ENCODE peak calls at places on chromosomes 3 and 15, in ten cellular contexts. U, N, F, O, I, Y, X, C, T and D are unnamed samples.

GRCh38 chr3:127064391-127065137 is 81.6 kb downstream of the PLXNA1 start:
- DNase-seq in F (no peak), Y (peak; percentile 8), C (peak; percentile 42), N (no peak), O (no peak), I (no peak), T (no peak), X (no peak), U (no peak), D (no peak)

GRCh38 chr15:92625297-92625980 is 30.1 kb downstream of the FAM174B start:
- DNase-seq in T (no peak), I (no peak), X (no peak), F (no peak), U (peak; percentile 56), C (no peak), N (no peak), Y (peak; percentile 28), O (no peak), D (no peak)

GRCh38 chr3:43401171-43401570 is 114.8 kb downstream of the SNRK start:
- DNase-seq in C (no peak), T (no peak), U (no peak), Y (no peak), N (no peak), O (no peak), I (no peak), X (no peak), F (no peak), D (no peak)

GRCh38 chr3:102673271-102674115 is 238.7 kb downstream of the ZPLD1 start:
- DNase-seq in C (peak; percentile 68), Y (peak; percentile 2), T (peak; percentile 50), F (peak; percentile 70), N (peak; percentile 62), X (no peak), O (peak; percentile 35), U (peak; percentile 56), I (peak; percentile 82), D (no peak)

GRCh38 chr3:189655617-189656016 is 24.4 kb downstream of the TP63 start:
- DNase-seq in X (no peak), T (no peak), U (peak; percentile 23), C (no peak), O (no peak), I (no peak), F (no peak), Y (no peak), N (no peak), D (no peak)

GRCh38 chr3:172317984-172318383 is 130.3 kb downstream of the GHSR start:
- DNase-seq in Y (peak; percentile 81), X (no peak), F (no peak), T (peak; percentile 78), C (no peak), I (no peak), N (no peak), O (no peak), U (peak; percentile 44), D (no peak)

GRCh38 chr15:22873204-22873701 is 34.8 kb downstream of the NIPA2 start:
- DNase-seq in T (no peak), N (no peak), O (no peak), F (no peak), X (no peak), I (peak; percentile 27), Y (no peak), U (no peak), C (no peak), D (no peak)

GRCh38 chr3:9080165-9080564 is 116.9 kb upstream of the RAD18 start:
- DNase-seq in T (no peak), U (no peak), I (no peak), C (no peak), F (no peak), X (no peak), N (no peak), Y (no peak), O (no peak), D (no peak)

GRCh38 chr3:71402280-71402679 is 181.2 kb downstream of the FOXP1 start:
- DNase-seq in C (no peak), Y (no peak), X (no peak), N (no peak), U (no peak), F (no peak), T (no peak), I (no peak), O (no peak), D (no peak)

GRCh38 chr3:71402872-71403271 is 180.7 kb downstream of the FOXP1 start:
- DNase-seq in I (no peak), T (no peak), F (no peak), Y (no peak), N (no peak), X (no peak), C (no peak), O (no peak), U (no peak), D (no peak)

GRCh38 chr3:71401695-71402231 is 181.8 kb downstream of the FOXP1 start:
- DNase-seq in T (no peak), X (no peak), Y (no peak), N (no peak), I (no peak), U (no peak), F (no peak), C (no peak), O (no peak), D (no peak)

GRCh38 chr3:71399478-71399877 is 184.1 kb downstream of the FOXP1 start:
- DNase-seq in C (no peak), T (no peak), X (no peak), N (no peak), U (no peak), F (no peak), Y (no peak), O (no peak), I (no peak), D (no peak)

GRCh38 chr3:71400986-71401451 is 182.5 kb downstream of the FOXP1 start:
- DNase-seq in F (no peak), T (no peak), X (no peak), U (no peak), O (no peak), N (no peak), I (no peak), Y (no peak), C (no peak), D (no peak)
- TF ChIP-seq CTCF in F (no peak), T (no peak), X (no peak), U (no peak), O (no peak), N (no peak), I (no peak), Y (no peak), C (no peak), D (no peak)

GRCh38 chr3:195889843-195890407 is 18.4 kb downstream of the TNK2 start:
- DNase-seq in O (no peak), Y (no peak), T (no peak), F (no peak), X (no peak), I (no peak), N (no peak), C (no peak), U (no peak), D (no peak)
- TF ChIP-seq CTCF in O (no peak), Y (no peak), T (no peak), F (no peak), X (no peak), I (no peak), N (no peak), C (no peak), U (no peak), D (no peak)

GRCh38 chr15:68629519-68630204 is 50.9 kb downstream of the CORO2B start:
- DNase-seq in N (no peak), U (no peak), Y (no peak), F (no peak), I (no peak), T (no peak), O (no peak), X (no peak), C (no peak), D (no peak)

GRCh38 chr15:68632101-68632500 is 53.3 kb downstream of the CORO2B start:
- DNase-seq in X (no peak), T (no peak), C (no peak), I (no peak), O (no peak), Y (no peak), N (no peak), F (no peak), U (no peak), D (no peak)

GRCh38 chr15:68630205-68630555 is 51.4 kb downstream of the CORO2B start:
- DNase-seq in Y (no peak), U (no peak), O (no peak), I (no peak), C (no peak), T (no peak), N (no peak), X (no peak), F (no peak), D (no peak)

GRCh38 chr15:68631621-68632051 is 52.8 kb downstream of the CORO2B start:
- DNase-seq in C (no peak), O (no peak), N (peak; percentile 90), I (no peak), X (no peak), T (no peak), Y (no peak), U (no peak), F (no peak), D (no peak)

GRCh38 chr15:68630836-68631235 is 52.0 kb downstream of the CORO2B start:
- DNase-seq in F (no peak), X (no peak), U (no peak), Y (no peak), T (no peak), O (no peak), I (no peak), N (no peak), C (no peak), D (no peak)
- TF ChIP-seq CTCF in F (peak; percentile 32), X (peak; percentile 8), U (no peak), Y (peak; percentile 5), T (no peak), O (no peak), I (peak; percentile 22), N (peak; percentile 38), C (no peak), D (no peak)

GRCh38 chr15:31842532-31843195 is 187.7 kb upstream of the CHRNA7 start:
- DNase-seq in T (no peak), N (no peak), Y (no peak), X (no peak), U (no peak), C (no peak), I (no peak), O (no peak), F (no peak), D (no peak)

GRCh38 chr15:31843426-31844055 is 186.8 kb upstream of the CHRNA7 start:
- DNase-seq in O (no peak), N (no peak), C (no peak), Y (no peak), I (no peak), X (peak; percentile 48), U (no peak), T (no peak), F (no peak), D (no peak)

GRCh38 chr15:31848621-31849020 is 181.7 kb upstream of the CHRNA7 start:
- DNase-seq in Y (no peak), X (no peak), N (no peak), C (no peak), O (no peak), T (no peak), F (no peak), I (no peak), U (no peak), D (no peak)

GRCh38 chr15:31847961-31848360 is 182.4 kb upstream of the CHRNA7 start:
- DNase-seq in C (no peak), U (no peak), T (no peak), I (no peak), Y (no peak), X (peak; percentile 64), O (no peak), F (no peak), N (no peak), D (no peak)

DNA sequence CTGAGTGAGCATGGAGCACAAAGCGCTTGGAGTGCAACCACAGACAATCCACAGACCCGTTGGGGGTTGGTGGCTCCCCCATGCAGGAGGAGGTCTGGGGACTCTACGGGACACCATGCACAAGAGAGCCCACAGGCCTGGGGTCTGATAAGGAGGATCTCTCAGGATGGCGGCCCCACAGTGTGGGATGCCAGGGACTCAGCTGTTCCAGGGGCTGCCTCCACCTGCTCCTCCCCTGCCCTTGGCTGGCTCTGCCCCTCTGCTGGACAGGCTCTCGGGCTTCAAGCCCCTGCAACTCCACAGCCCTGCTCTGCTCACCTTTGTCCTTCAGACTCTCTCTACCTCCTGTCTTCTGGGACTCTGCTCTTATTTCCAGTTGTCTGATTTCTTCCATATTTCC is 184.5 kb upstream of the CHRNA7 start:
- DNase-seq in Y (no peak), O (no peak), X (peak; percentile 80), C (no peak), F (no peak), U (no peak), I (no peak), T (no peak), N (no peak), D (no peak)
- TF ChIP-seq CTCF in Y (no peak), O (no peak), X (no peak), C (no peak), F (no peak), U (no peak), I (no peak), T (no peak), N (no peak), D (no peak)